ENCODE peak calls at places on chromosomes 4 and X, in ten cellular contexts. L is tibial artery, E is cardiac fibroblast, O is fibroblast of lung, W is cardiac muscle cell, N is choroid plexus epithelial cell, C is brain microvascular endothelial cell, P is HL-60, Y is upper lobe of right lung, V is IMR-90. K is an unnamed sample.

GRCh38 chr4:16590792-16591191 is 307.7 kb downstream of the LDB2 start:
- DNase-seq in W (no peak), O (no peak), E (no peak), Y (no peak), C (no peak), V (no peak), L (no peak), N (no peak), P (no peak), K (no peak)

GRCh38 chr4:21009956-21010355 is 309.7 kb downstream of the PACRGL start:
- DNase-seq in Y (no peak), P (no peak), L (no peak), E (no peak), O (no peak), V (no peak), N (no peak), W (no peak), C (no peak), K (no peak)

GRCh38 chrX:151177141-151178027 is 1.0 kb downstream of the GPR50 start:
- DNase-seq in V (no peak), E (no peak), P (no peak), C (no peak), O (no peak), N (no peak), W (peak; percentile 48), Y (no peak), L (no peak), K (no peak)

GRCh38 chr4:155883895-155884294 is 17.8 kb upstream of the ASIC5 start:
- DNase-seq in W (no peak), V (no peak), C (no peak), N (no peak), P (no peak), Y (no peak), L (no peak), O (no peak), E (no peak), K (no peak)

GRCh38 chr4:52511825-52512224 is 147.3 kb downstream of the USP46 start:
- DNase-seq in O (no peak), Y (no peak), V (no peak), P (no peak), W (no peak), E (no peak), C (no peak), N (no peak), L (no peak), K (no peak)

GRCh38 chr4:168769416-168769815 is 240.6 kb downstream of the CBR4 start:
- DNase-seq in W (no peak), E (peak; percentile 85), Y (no peak), O (peak; percentile 58), C (peak; percentile 85), V (peak; percentile 80), N (peak; percentile 86), P (no peak), L (peak; percentile 66), K (no peak)

GRCh38 chr4:42483426-42484379 is 86.4 kb downstream of the SHISA3 start:
- DNase-seq in W (no peak), E (peak; percentile 61), L (no peak), P (no peak), N (no peak), Y (no peak), C (no peak), O (peak; percentile 54), V (peak; percentile 11), K (no peak)

GRCh38 chrX:68387786-68388185 is 45.5 kb downstream of the OPHN1 start:
- DNase-seq in P (no peak), C (no peak), W (no peak), E (no peak), Y (no peak), L (no peak), O (no peak), N (no peak), V (no peak), K (no peak)

GRCh38 chr4:131632877-131633276 is 1516.2 kb upstream of the PCDH10 start:
- DNase-seq in L (no peak), Y (no peak), V (no peak), C (no peak), W (no peak), N (no peak), E (no peak), O (no peak), P (no peak), K (no peak)

GRCh38 chr4:146121757-146122156 is 53.8 kb upstream of the LSM6 start:
- DNase-seq in C (no peak), E (peak; percentile 3), L (no peak), N (no peak), P (no peak), V (no peak), W (no peak), Y (no peak), O (no peak), K (no peak)

GRCh38 chr4:37243061-37243460 is 1.5 kb upstream of the NWD2 start:
- DNase-seq in W (no peak), N (no peak), V (no peak), Y (no peak), L (no peak), E (no peak), O (no peak), P (no peak), C (no peak), K (no peak)
- TF ChIP-seq CTCF in W (no peak), N (no peak), V (no peak), Y (no peak), L (no peak), E (no peak), O (no peak), P (no peak), C (no peak), K (peak; percentile 14)

GRCh38 chr4:121071640-121072037 is 696 bp downstream of the NDNF start:
- DNase-seq in L (no peak), W (no peak), N (no peak), E (no peak), C (no peak), P (no peak), V (no peak), O (no peak), Y (no peak), K (no peak)
- H3K4me3 ChIP-seq in L (peak overlapping the region; percentile 59), W (peak overlapping the region; percentile 71), N (peak overlapping the region; percentile 50), E (peak overlapping the region; percentile 48), C (peak overlapping the region; percentile 59), P (peak overlapping the region; percentile 59), V (peak overlapping the region; percentile 39), O (peak overlapping the region; percentile 69), Y (peak overlapping the region; percentile 70), K (peak overlapping the region; percentile 22)

GRCh38 chr4:108029321-108029720 is 39.6 kb downstream of the HADH start:
- DNase-seq in C (no peak), O (no peak), N (peak; percentile 33), E (no peak), V (no peak), W (no peak), Y (no peak), L (no peak), P (no peak), K (no peak)

GRCh38 chr4:108033348-108033747 is 43.7 kb downstream of the HADH start:
- DNase-seq in E (no peak), O (no peak), Y (no peak), L (no peak), W (peak; percentile 12), P (no peak), N (no peak), V (no peak), C (no peak), K (no peak)

GRCh38 chr4:108029731-108030130 is 40.0 kb downstream of the HADH start:
- DNase-seq in N (no peak), O (no peak), E (peak; percentile 58), L (no peak), P (no peak), V (peak; percentile 59), Y (no peak), C (peak; percentile 36), W (no peak), K (no peak)

GRCh38 chr4:108031427-108032083 is 41.9 kb downstream of the HADH start:
- DNase-seq in N (no peak), P (no peak), L (no peak), Y (no peak), V (peak; percentile 20), E (peak; percentile 44), W (no peak), C (no peak), O (no peak), K (no peak)

DNA sequence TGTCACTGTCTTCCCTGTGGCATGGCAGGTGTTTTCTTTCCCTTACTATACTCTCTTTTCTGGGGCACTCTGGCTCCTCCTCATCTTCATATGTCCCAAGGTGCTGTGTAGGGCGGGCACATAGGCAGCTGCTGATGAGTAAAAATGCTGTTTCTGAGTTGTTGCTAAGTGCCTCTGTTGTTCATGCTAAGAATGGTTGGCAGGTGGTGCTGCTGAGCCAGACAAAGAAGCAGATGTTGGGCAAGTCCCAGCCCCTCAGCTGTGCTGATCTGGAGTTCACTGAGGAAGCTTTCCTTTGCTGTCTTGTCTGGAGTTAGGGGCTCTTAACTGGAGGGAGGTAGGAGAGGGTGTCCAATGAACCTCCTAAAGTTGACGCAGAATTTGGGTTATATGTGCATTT is 40.6 kb downstream of the HADH start:
- DNase-seq in E (peak; percentile 84), O (peak; percentile 73), V (peak; percentile 76), N (peak; percentile 89), Y (no peak), L (no peak), C (peak; percentile 78), P (peak; percentile 2), W (peak; percentile 60), K (peak; percentile 15)
- TF ChIP-seq CTCF in E (peak; percentile 66), O (peak; percentile 66), V (peak; percentile 71), N (peak; percentile 75), Y (peak; percentile 34), L (no peak), C (peak; percentile 78), P (no peak), W (peak; percentile 66), K (peak; percentile 68)

GRCh38 chr4:3040447-3041191 is 33.7 kb downstream of the HTT-AS start:
- DNase-seq in N (no peak), C (no peak), Y (no peak), E (no peak), V (no peak), L (no peak), P (no peak), W (no peak), O (no peak), K (peak; percentile 71)

GRCh38 chr4:3041192-3042142 is 32.9 kb downstream of the HTT-AS start:
- DNase-seq in N (peak; percentile 11), O (peak; percentile 39), E (peak; percentile 70), V (peak; percentile 48), P (no peak), L (peak; percentile 79), C (peak; percentile 64), W (no peak), Y (peak; percentile 86), K (peak; percentile 82)

GRCh38 chr4:3039706-3040366 is 34.5 kb downstream of the HTT-AS start:
- DNase-seq in W (no peak), E (no peak), L (no peak), N (no peak), O (no peak), C (no peak), P (no peak), Y (no peak), V (no peak), K (peak; percentile 34)

GRCh38 chr4:3043272-3044020 is 30.9 kb downstream of the HTT-AS start:
- DNase-seq in W (no peak), C (no peak), Y (no peak), N (no peak), L (no peak), E (no peak), V (no peak), P (no peak), O (no peak), K (no peak)

DNA sequence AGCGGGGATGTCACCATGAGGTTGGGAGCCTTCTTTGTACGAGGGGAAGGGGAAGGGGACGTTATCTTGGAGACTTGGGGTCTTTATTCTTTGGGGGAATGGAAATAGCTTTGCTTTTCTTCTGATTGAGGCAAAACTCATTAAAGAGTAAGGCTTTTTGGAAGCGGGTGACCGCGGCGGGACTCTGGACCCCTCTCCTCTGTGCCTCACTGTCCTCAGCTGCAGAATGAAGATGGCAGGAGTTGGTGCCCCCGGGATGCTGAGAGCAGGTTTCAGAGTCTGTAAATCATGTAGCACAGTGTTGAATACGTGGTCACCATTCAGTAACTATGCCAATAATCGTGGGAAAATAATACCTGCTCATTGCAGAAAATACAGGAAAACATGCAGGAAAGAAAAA is 32.1 kb downstream of the HTT-AS start:
- DNase-seq in V (no peak), E (no peak), C (no peak), N (no peak), W (no peak), P (no peak), O (no peak), Y (no peak), L (no peak), K (no peak)
- H3K4me3 ChIP-seq in V (no peak overlapping the region), E (peak overlapping the region; percentile 51), C (peak overlapping the region; percentile 46), N (no peak overlapping the region), W (no peak overlapping the region), P (no peak overlapping the region), O (peak overlapping the region; percentile 51), Y (peak overlapping the region; percentile 60), L (peak overlapping the region; percentile 49), K (peak overlapping the region; percentile 82)